ENCODE peak calls at places on chromosome 3, in five cellular contexts. J is right cardiac atrium; R is B cell; U is activated naive CD4-positive, alpha-beta T cell treated with anti-CD3 and anti-CD28 coated beads, Interleukin-2, amount 10 ng/mL, durations not matched to agents 7 days and 5 days; E is skeletal muscle cell. D is an unnamed sample.

GRCh38 chr3:48592519-48593087 is 2.5 kb downstream of the COL7A1 start:
- DNase-seq in U (no peak), E (no peak), J (peak), R (no peak), D (no peak)

GRCh38 chr3:172341482-172342059 is 106.7 kb downstream of the GHSR start:
- DNase-seq in E (peak), J (no peak), U (peak), R (peak), D (peak)

GRCh38 chr3:155007729-155008128 is 72.4 kb upstream of the MME start:
- DNase-seq in R (no peak), U (no peak), E (no peak), J (no peak), D (no peak)

GRCh38 chr3:114770874-114771273 is 376.2 kb downstream of the ZBTB20 start:
- DNase-seq in E (no peak), U (no peak), R (no peak), J (no peak), D (no peak)

GRCh38 chr3:525415-525814 is 328.9 kb downstream of the CHL1 start:
- DNase-seq in E (no peak), R (no peak), U (no peak), J (no peak), D (no peak)

GRCh38 chr3:39068556-39068955 is 16.7 kb downstream of the WDR48 start:
- DNase-seq in J (no peak), E (no peak), U (no peak), R (no peak), D (no peak)

GRCh38 chr3:100023150-100023549 is 91.2 kb downstream of the FILIP1L start:
- DNase-seq in J (no peak), E (no peak), R (no peak), U (no peak), D (no peak)

GRCh38 chr3:166282931-166283330 is 445.7 kb upstream of the BCHE start:
- DNase-seq in R (no peak), J (no peak), U (no peak), E (no peak), D (no peak)

GRCh38 chr3:125280966-125281365 is 68.4 kb upstream of the SLC12A8 start:
- DNase-seq in J (no peak), R (no peak), E (peak), U (no peak), D (no peak)

GRCh38 chr3:30612422-30613134 is 6.2 kb downstream of the TGFBR2 start:
- DNase-seq in E (no peak), U (no peak), J (no peak), R (no peak), D (no peak)

GRCh38 chr3:158958873-158959272 is 157.0 kb downstream of the MFSD1 start:
- DNase-seq in J (no peak), U (no peak), E (no peak), R (no peak), D (no peak)

GRCh38 chr3:17749705-17750293 is 7.4 kb upstream of the TBC1D5 start:
- DNase-seq in R (no peak), U (peak), E (no peak), J (no peak), D (no peak)

GRCh38 chr3:65402597-65402996 is 636.1 kb downstream of the MAGI1 start:
- DNase-seq in R (no peak), E (peak), U (no peak), J (no peak), D (no peak)

GRCh38 chr3:14148041-14148985 is 23.5 kb downstream of the TMEM43 start:
- DNase-seq in J (no peak), E (no peak), R (no peak), U (peak), D (no peak)

GRCh38 chr3:150237490-150237889 is 170.6 kb upstream of the TSC22D2 start:
- DNase-seq in U (no peak), R (no peak), J (peak), E (no peak), D (no peak)

GRCh38 chr3:61908344-61908743 is 347.0 kb downstream of the PTPRG start:
- DNase-seq in J (no peak), U (no peak), R (no peak), E (peak), D (no peak)

D was measured in GM19239.